ENCODE peak calls at places on chromosomes 7 and 10, in ten cellular contexts. One of them, this sample, is unnamed.

GRCh38 chr7:131370523-131370968 is 42.9 kb downstream of the MKLN1 start:
- DNase-seq in ovary: no peak
- DNase-seq in RWPE1: no peak
- DNase-seq in tibial nerve: no peak
- DNase-seq in pancreas: no peak
- DNase-seq in IMR-90: peak
- DNase-seq in fibroblast of lung: peak
- DNase-seq in left ventricle myocardium inferior: no peak
- DNase-seq in mammary epithelial cell: peak
- DNase-seq in heart right ventricle: no peak
- DNase-seq in this sample: peak

GRCh38 chr7:77917500-77918262 is 119.1 kb downstream of the PHTF2 start:
- DNase-seq in RWPE1: no peak
- DNase-seq in ovary: no peak
- DNase-seq in mammary epithelial cell: no peak
- DNase-seq in left ventricle myocardium inferior: no peak
- DNase-seq in fibroblast of lung: no peak
- DNase-seq in tibial nerve: no peak
- DNase-seq in pancreas: peak
- DNase-seq in IMR-90: peak
- DNase-seq in heart right ventricle: no peak
- DNase-seq in this sample: no peak

GRCh38 chr10:132326925-132327324 is 5.1 kb upstream of the LRRC27 start:
- DNase-seq in tibial nerve: no peak
- DNase-seq in left ventricle myocardium inferior: no peak
- DNase-seq in pancreas: no peak
- DNase-seq in fibroblast of lung: no peak
- DNase-seq in ovary: no peak
- DNase-seq in IMR-90: no peak
- DNase-seq in RWPE1: no peak
- DNase-seq in heart right ventricle: no peak
- DNase-seq in mammary epithelial cell: no peak
- DNase-seq in this sample: no peak

GRCh38 chr7:136807598-136807997 is 60.9 kb upstream of the CHRM2 start:
- DNase-seq in RWPE1: no peak
- DNase-seq in ovary: no peak
- DNase-seq in tibial nerve: no peak
- DNase-seq in pancreas: no peak
- DNase-seq in left ventricle myocardium inferior: no peak
- DNase-seq in fibroblast of lung: no peak
- DNase-seq in heart right ventricle: no peak
- DNase-seq in IMR-90: no peak
- DNase-seq in mammary epithelial cell: no peak
- DNase-seq in this sample: no peak

GRCh38 chr10:33337335-33337854 is 2.9 kb upstream of the NRP1 start:
- DNase-seq in left ventricle myocardium inferior: peak
- DNase-seq in tibial nerve: no peak
- DNase-seq in pancreas: no peak
- DNase-seq in ovary: peak
- DNase-seq in fibroblast of lung: peak
- DNase-seq in IMR-90: peak
- DNase-seq in heart right ventricle: peak
- DNase-seq in RWPE1: peak
- DNase-seq in mammary epithelial cell: no peak
- DNase-seq in this sample: no peak

GRCh38 chr10:34280599-34281374 is 534.3 kb downstream of the PARD3 start:
- DNase-seq in RWPE1: peak
- DNase-seq in mammary epithelial cell: peak
- DNase-seq in tibial nerve: no peak
- DNase-seq in fibroblast of lung: peak
- DNase-seq in pancreas: no peak
- DNase-seq in heart right ventricle: no peak
- DNase-seq in left ventricle myocardium inferior: no peak
- DNase-seq in IMR-90: peak
- DNase-seq in ovary: peak
- DNase-seq in this sample: peak

GRCh38 chr7:46932656-46933424 is 649.1 kb downstream of the TNS3 start:
- DNase-seq in heart right ventricle: no peak
- DNase-seq in ovary: peak
- DNase-seq in pancreas: no peak
- DNase-seq in RWPE1: peak
- DNase-seq in fibroblast of lung: peak
- DNase-seq in IMR-90: peak
- DNase-seq in tibial nerve: no peak
- DNase-seq in mammary epithelial cell: peak
- DNase-seq in left ventricle myocardium inferior: no peak
- DNase-seq in this sample: peak

GRCh38 chr7:80298201-80298600 is 163.6 kb downstream of the GNAI1 start:
- DNase-seq in tibial nerve: no peak
- DNase-seq in RWPE1: no peak
- DNase-seq in pancreas: no peak
- DNase-seq in ovary: no peak
- DNase-seq in fibroblast of lung: no peak
- DNase-seq in left ventricle myocardium inferior: no peak
- DNase-seq in IMR-90: peak
- DNase-seq in heart right ventricle: no peak
- DNase-seq in mammary epithelial cell: peak
- DNase-seq in this sample: no peak

GRCh38 chr10:86538547-86538946 is 17.0 kb upstream of the WAPL start:
- DNase-seq in mammary epithelial cell: no peak
- DNase-seq in fibroblast of lung: no peak
- DNase-seq in tibial nerve: no peak
- DNase-seq in heart right ventricle: no peak
- DNase-seq in IMR-90: no peak
- DNase-seq in ovary: no peak
- DNase-seq in left ventricle myocardium inferior: no peak
- DNase-seq in pancreas: no peak
- DNase-seq in RWPE1: no peak
- DNase-seq in this sample: no peak

GRCh38 chr10:11874568-11875182 is 51.5 kb downstream of the PROSER2 start:
- DNase-seq in ovary: peak
- DNase-seq in tibial nerve: no peak
- DNase-seq in mammary epithelial cell: peak
- DNase-seq in left ventricle myocardium inferior: peak
- DNase-seq in fibroblast of lung: peak
- DNase-seq in RWPE1: peak
- DNase-seq in heart right ventricle: no peak
- DNase-seq in IMR-90: peak
- DNase-seq in pancreas: peak
- DNase-seq in this sample: peak

GRCh38 chr10:97331304-97331703 is 3.2 kb downstream of the FRAT2 start:
- DNase-seq in fibroblast of lung: no peak
- DNase-seq in ovary: no peak
- DNase-seq in left ventricle myocardium inferior: no peak
- DNase-seq in RWPE1: no peak
- DNase-seq in pancreas: no peak
- DNase-seq in IMR-90: no peak
- DNase-seq in heart right ventricle: no peak
- DNase-seq in mammary epithelial cell: no peak
- DNase-seq in tibial nerve: no peak
- DNase-seq in this sample: no peak

GRCh38 chr10:77837248-77837924 is 89.2 kb downstream of the DLG5 start:
- DNase-seq in IMR-90: peak
- DNase-seq in mammary epithelial cell: peak
- DNase-seq in left ventricle myocardium inferior: no peak
- DNase-seq in tibial nerve: no peak
- DNase-seq in pancreas: no peak
- DNase-seq in RWPE1: peak
- DNase-seq in heart right ventricle: no peak
- DNase-seq in fibroblast of lung: peak
- DNase-seq in ovary: no peak
- DNase-seq in this sample: no peak

GRCh38 chr7:6008668-6009611 is at the start of the genes AIMP2 and PMS2:
- DNase-seq in ovary: peak
- DNase-seq in pancreas: peak
- DNase-seq in RWPE1: peak
- DNase-seq in IMR-90: peak
- DNase-seq in fibroblast of lung: peak
- DNase-seq in mammary epithelial cell: peak
- DNase-seq in heart right ventricle: peak
- DNase-seq in left ventricle myocardium inferior: peak
- DNase-seq in tibial nerve: peak
- DNase-seq in this sample: peak

DNA sequence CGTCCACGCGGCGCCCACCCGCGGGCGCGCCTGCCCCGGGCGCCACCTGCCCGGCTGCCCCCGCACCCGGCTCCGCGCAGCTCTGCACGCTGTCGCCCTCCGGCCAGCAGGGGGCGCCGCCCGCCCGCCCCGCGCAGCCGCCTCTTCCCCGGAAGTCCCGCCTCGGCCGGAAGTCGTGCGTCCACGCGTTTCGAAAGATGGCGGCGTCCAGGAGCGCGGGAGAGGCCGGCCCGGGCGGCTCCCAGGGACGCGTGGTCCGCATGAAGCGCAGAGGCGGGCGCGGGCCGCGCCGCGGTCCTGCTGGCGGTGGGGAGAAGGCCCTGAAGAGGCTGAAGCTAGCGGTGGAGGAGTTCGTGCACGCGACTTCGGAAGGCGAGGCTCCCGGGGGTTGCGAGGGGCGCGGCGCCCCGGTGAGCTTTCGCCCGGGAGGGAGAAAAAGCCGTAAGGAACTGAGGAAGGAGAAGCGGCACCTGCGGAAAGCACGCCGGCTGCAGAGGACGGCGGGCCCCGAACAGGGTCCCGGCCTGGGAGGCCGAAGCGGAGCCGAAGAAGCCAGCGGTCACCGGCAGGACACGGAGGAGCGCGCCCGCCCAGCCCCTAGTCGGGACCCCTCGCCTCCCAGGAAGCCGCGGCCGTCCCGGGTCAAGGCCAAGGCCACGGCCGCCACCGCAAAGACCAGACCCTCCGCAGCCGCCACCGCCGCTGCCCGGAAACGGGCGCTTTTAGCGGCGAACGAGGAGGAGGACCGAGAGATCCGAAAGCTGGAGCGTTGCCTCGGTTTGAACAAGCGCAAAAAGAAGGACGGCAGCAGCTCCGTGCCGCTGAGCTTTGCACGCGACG is at the start of gene NOM1:
- DNase-seq in IMR-90: peak
- DNase-seq in heart right ventricle: peak
- DNase-seq in ovary: peak
- DNase-seq in pancreas: peak
- DNase-seq in left ventricle myocardium inferior: peak
- DNase-seq in tibial nerve: peak
- DNase-seq in RWPE1: peak
- DNase-seq in fibroblast of lung: peak
- DNase-seq in mammary epithelial cell: peak
- DNase-seq in this sample: no peak
- TF ChIP-seq CTCF in IMR-90: peak
- TF ChIP-seq CTCF in heart right ventricle: peak
- TF ChIP-seq CTCF in ovary: peak
- TF ChIP-seq CTCF in pancreas: peak
- TF ChIP-seq CTCF in left ventricle myocardium inferior: peak
- TF ChIP-seq CTCF in tibial nerve: peak
- TF ChIP-seq CTCF in RWPE1: peak
- TF ChIP-seq CTCF in fibroblast of lung: peak
- TF ChIP-seq CTCF in mammary epithelial cell: peak
- TF ChIP-seq CTCF in this sample: peak

GRCh38 chr10:53997953-53998352 is 803.1 kb downstream of the PCDH15 start:
- DNase-seq in left ventricle myocardium inferior: no peak
- DNase-seq in RWPE1: peak
- DNase-seq in IMR-90: no peak
- DNase-seq in mammary epithelial cell: peak
- DNase-seq in fibroblast of lung: no peak
- DNase-seq in ovary: no peak
- DNase-seq in tibial nerve: no peak
- DNase-seq in pancreas: no peak
- DNase-seq in heart right ventricle: no peak
- DNase-seq in this sample: peak
- H3K27ac ChIP-seq in left ventricle myocardium inferior: no peak
- H3K27ac ChIP-seq in RWPE1: no peak
- H3K27ac ChIP-seq in IMR-90: no peak
- H3K27ac ChIP-seq in mammary epithelial cell: no peak
- H3K27ac ChIP-seq in fibroblast of lung: no peak
- H3K27ac ChIP-seq in ovary: no peak
- H3K27ac ChIP-seq in tibial nerve: no peak
- H3K27ac ChIP-seq in pancreas: no peak
- H3K27ac ChIP-seq in heart right ventricle: no peak
- H3K27ac ChIP-seq in this sample: no peak

DNA sequence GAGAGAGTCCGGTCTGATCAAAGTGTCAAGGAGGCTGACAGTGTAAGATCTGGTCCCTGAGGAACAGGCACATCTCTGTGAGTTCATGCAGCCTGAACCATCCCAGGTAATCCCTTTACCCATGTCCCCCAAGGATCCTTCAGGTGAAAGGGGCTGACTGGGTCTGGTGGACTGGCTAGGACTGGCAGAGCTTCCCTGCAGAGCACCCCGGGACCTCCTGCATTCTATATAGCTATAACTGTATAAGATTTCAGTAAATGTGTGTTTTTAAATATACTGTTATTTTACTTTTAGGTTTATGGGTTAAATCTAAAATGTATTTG is 246.8 kb downstream of the ELMO1 start:
- DNase-seq in left ventricle myocardium inferior: no peak
- DNase-seq in ovary: no peak
- DNase-seq in pancreas: no peak
- DNase-seq in heart right ventricle: no peak
- DNase-seq in tibial nerve: no peak
- DNase-seq in fibroblast of lung: no peak
- DNase-seq in IMR-90: no peak
- DNase-seq in mammary epithelial cell: no peak
- DNase-seq in RWPE1: no peak
- DNase-seq in this sample: no peak
- TF ChIP-seq CTCF in left ventricle myocardium inferior: no peak
- TF ChIP-seq CTCF in ovary: no peak
- TF ChIP-seq CTCF in pancreas: no peak
- TF ChIP-seq CTCF in heart right ventricle: peak
- TF ChIP-seq CTCF in tibial nerve: no peak
- TF ChIP-seq CTCF in fibroblast of lung: no peak
- TF ChIP-seq CTCF in IMR-90: no peak
- TF ChIP-seq CTCF in mammary epithelial cell: no peak
- TF ChIP-seq CTCF in RWPE1: peak
- TF ChIP-seq CTCF in this sample: no peak

DNA sequence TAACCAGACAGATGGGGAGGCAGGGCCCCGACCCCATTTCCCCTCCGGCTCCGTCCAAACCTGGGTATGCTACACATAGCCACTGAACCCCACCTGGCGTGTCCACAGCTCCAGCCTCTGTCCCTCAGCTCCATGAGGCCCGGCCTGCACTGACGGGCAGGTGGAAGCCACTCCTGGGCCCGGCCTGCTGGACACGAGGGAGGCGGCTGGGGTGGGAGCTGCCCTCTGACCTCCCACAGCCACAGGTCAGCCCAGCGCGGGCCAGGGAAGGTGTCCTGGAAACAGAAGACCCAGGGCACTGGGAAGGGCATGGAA is 108.6 kb downstream of the UNCX start:
- DNase-seq in mammary epithelial cell: no peak
- DNase-seq in ovary: no peak
- DNase-seq in fibroblast of lung: no peak
- DNase-seq in RWPE1: no peak
- DNase-seq in IMR-90: no peak
- DNase-seq in heart right ventricle: no peak
- DNase-seq in left ventricle myocardium inferior: no peak
- DNase-seq in pancreas: no peak
- DNase-seq in tibial nerve: no peak
- DNase-seq in this sample: no peak
- H3K27ac ChIP-seq in mammary epithelial cell: no peak
- H3K27ac ChIP-seq in ovary: no peak
- H3K27ac ChIP-seq in fibroblast of lung: no peak
- H3K27ac ChIP-seq in RWPE1: no peak
- H3K27ac ChIP-seq in IMR-90: no peak
- H3K27ac ChIP-seq in heart right ventricle: no peak
- H3K27ac ChIP-seq in left ventricle myocardium inferior: no peak
- H3K27ac ChIP-seq in pancreas: no peak
- H3K27ac ChIP-seq in tibial nerve: no peak
- H3K27ac ChIP-seq in this sample: no peak

GRCh38 chr7:111954474-111955311 is 251.5 kb downstream of the DOCK4 start:
- DNase-seq in ovary: no peak
- DNase-seq in heart right ventricle: no peak
- DNase-seq in fibroblast of lung: no peak
- DNase-seq in tibial nerve: no peak
- DNase-seq in RWPE1: no peak
- DNase-seq in IMR-90: no peak
- DNase-seq in pancreas: no peak
- DNase-seq in left ventricle myocardium inferior: no peak
- DNase-seq in mammary epithelial cell: no peak
- DNase-seq in this sample: no peak
- TF ChIP-seq CTCF in ovary: no peak
- TF ChIP-seq CTCF in heart right ventricle: no peak
- TF ChIP-seq CTCF in fibroblast of lung: no peak
- TF ChIP-seq CTCF in tibial nerve: no peak
- TF ChIP-seq CTCF in RWPE1: no peak
- TF ChIP-seq CTCF in IMR-90: no peak
- TF ChIP-seq CTCF in pancreas: no peak
- TF ChIP-seq CTCF in left ventricle myocardium inferior: no peak
- TF ChIP-seq CTCF in mammary epithelial cell: no peak
- TF ChIP-seq CTCF in this sample: no peak

This sample was measured in foreskin keratinocyte.